ENCODE peak calls at places on chromosome 11, in seven cellular contexts. Y, E, R, Q, C, F and M are unnamed samples.

GRCh38 chr11:94568717-94569116 is 1.5 kb downstream of the PIWIL4 start:
- DNase-seq in F (no peak), C (no peak), R (no peak), Q (no peak), Y (no peak), E (no peak), M (no peak)

GRCh38 chr11:119910056-119910455 is 181.1 kb upstream of the NECTIN1 start:
- DNase-seq in F (no peak), Q (no peak), E (no peak), Y (no peak), R (no peak), C (peak), M (no peak)

GRCh38 chr11:44568706-44569473 is 3.4 kb downstream of the CD82 start:
- DNase-seq in C (peak), Y (peak), E (no peak), Q (peak), F (peak), R (peak), M (peak)

GRCh38 chr11:64864473-64865285 is 13.7 kb downstream of the EHD1 start:
- DNase-seq in C (peak), F (peak), E (no peak), Y (no peak), Q (peak), R (no peak), M (peak)

GRCh38 chr11:69437876-69438205 is 43.6 kb upstream of the LINC01488 start:
- DNase-seq in Y (no peak), E (no peak), F (no peak), C (no peak), Q (no peak), R (no peak), M (no peak)

GRCh38 chr11:112637046-112637445 is 324.2 kb upstream of the NCAM1 start:
- DNase-seq in E (no peak), C (no peak), Y (no peak), F (no peak), R (no peak), Q (no peak), M (no peak)

GRCh38 chr11:65478411-65479183 is 20.2 kb upstream of the MALAT1 start:
- DNase-seq in F (peak), R (no peak), Q (peak), E (no peak), Y (no peak), C (peak), M (peak)

GRCh38 chr11:117095301-117096139 is 2.7 kb downstream of the SIK3 start:
- DNase-seq in R (no peak), Y (peak), Q (no peak), F (no peak), C (no peak), E (peak), M (peak)

GRCh38 chr11:96313163-96313562 is 29.8 kb downstream of the MAML2 start:
- DNase-seq in Q (no peak), Y (no peak), E (no peak), C (no peak), F (no peak), R (no peak), M (no peak)

GRCh38 chr11:110156503-110156902 is 63.3 kb downstream of the ZC3H12C start:
- DNase-seq in E (no peak), C (no peak), F (no peak), R (no peak), Q (no peak), Y (peak), M (no peak)
- H3K4me3 ChIP-seq in E (no peak), C (no peak), F (no peak), R (no peak), Q (no peak), Y (no peak), M (no peak)

DNA sequence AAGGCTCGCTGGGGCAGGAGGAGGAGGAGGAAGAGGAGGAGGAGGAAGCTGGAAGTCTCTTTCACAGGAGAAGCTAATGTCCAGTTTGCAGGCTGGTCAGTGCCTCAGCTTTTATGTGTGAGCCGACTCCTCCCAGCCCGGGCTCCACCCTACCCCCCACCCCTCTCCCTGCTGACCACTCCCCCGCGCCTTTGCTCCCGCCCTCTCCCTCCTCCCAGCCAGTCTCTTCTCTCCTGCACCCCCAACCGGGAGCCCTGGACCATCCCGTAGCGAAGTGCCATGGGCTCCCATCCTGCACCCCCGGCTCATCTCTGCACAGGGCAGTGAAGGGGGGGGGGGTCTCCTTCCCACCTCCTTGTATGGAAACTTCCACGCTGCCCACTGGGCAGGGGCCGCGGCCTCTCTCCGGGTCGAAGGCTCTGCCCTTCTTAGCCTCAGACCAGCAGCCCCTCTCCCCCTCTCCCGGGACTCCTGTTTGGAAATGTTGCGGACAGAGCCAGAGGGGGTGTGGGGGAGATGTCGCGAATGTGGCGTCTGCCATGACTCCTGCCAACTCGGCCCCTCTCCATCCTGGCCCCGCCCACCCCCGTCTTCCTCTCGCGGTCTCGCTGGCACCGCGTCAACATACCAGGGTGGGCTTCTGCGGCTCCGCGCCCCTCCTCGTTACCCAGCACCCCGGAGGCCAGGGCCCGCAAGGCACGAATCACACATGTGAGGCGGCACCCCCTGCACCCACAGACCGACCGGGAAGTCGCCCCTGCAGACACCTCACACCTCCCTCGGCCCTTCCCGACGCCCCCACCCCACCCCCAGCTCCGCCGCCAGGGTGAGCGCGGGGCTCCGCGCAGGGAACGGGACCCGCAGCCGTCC is 1.8 kb downstream of the IGF2 start:
- DNase-seq in R (no peak), F (peak), E (peak), Y (peak), Q (no peak), C (peak), M (peak)
- H3K4me3 ChIP-seq in R (no peak), F (no peak), E (no peak), Y (peak), Q (peak), C (no peak), M (peak)

GRCh38 chr11:121113611-121114010 is 12.6 kb downstream of the TECTA start:
- DNase-seq in F (no peak), R (no peak), C (no peak), Y (no peak), E (no peak), Q (no peak), M (no peak)

GRCh38 chr11:121109916-121110656 is 9.0 kb downstream of the TECTA start:
- DNase-seq in Q (no peak), Y (no peak), E (peak), F (no peak), C (no peak), R (no peak), M (no peak)

GRCh38 chr11:121108413-121108812 is 7.4 kb downstream of the TECTA start:
- DNase-seq in Q (no peak), F (no peak), R (no peak), E (no peak), Y (no peak), C (no peak), M (no peak)

GRCh38 chr11:121112498-121113455 is 11.7 kb downstream of the TECTA start:
- DNase-seq in F (peak), R (peak), C (peak), Y (peak), E (peak), Q (peak), M (peak)

GRCh38 chr11:121111053-121111724 is 10.1 kb downstream of the TECTA start:
- DNase-seq in F (no peak), Q (no peak), C (no peak), R (no peak), E (no peak), Y (no peak), M (no peak)
- H3K4me3 ChIP-seq in F (no peak), Q (no peak), C (no peak), R (no peak), E (no peak), Y (no peak), M (no peak)

GRCh38 chr11:118604566-118604965 is 2.8 kb upstream of the PHLDB1 start:
- DNase-seq in Q (no peak), E (no peak), C (no peak), Y (no peak), F (no peak), R (no peak), M (no peak)

GRCh38 chr11:118607401-118608267 is at the start of gene PHLDB1:
- DNase-seq in E (peak), C (peak), Y (peak), Q (peak), F (peak), R (no peak), M (peak)

GRCh38 chr11:118605116-118605867 is 2.1 kb upstream of the PHLDB1 start:
- DNase-seq in F (peak), Q (peak), Y (no peak), E (peak), C (peak), R (no peak), M (peak)

GRCh38 chr11:118606844-118607228 is 579 bp upstream of the PHLDB1 start:
- DNase-seq in E (no peak), F (no peak), Q (no peak), C (no peak), R (no peak), Y (no peak), M (no peak)

DNA sequence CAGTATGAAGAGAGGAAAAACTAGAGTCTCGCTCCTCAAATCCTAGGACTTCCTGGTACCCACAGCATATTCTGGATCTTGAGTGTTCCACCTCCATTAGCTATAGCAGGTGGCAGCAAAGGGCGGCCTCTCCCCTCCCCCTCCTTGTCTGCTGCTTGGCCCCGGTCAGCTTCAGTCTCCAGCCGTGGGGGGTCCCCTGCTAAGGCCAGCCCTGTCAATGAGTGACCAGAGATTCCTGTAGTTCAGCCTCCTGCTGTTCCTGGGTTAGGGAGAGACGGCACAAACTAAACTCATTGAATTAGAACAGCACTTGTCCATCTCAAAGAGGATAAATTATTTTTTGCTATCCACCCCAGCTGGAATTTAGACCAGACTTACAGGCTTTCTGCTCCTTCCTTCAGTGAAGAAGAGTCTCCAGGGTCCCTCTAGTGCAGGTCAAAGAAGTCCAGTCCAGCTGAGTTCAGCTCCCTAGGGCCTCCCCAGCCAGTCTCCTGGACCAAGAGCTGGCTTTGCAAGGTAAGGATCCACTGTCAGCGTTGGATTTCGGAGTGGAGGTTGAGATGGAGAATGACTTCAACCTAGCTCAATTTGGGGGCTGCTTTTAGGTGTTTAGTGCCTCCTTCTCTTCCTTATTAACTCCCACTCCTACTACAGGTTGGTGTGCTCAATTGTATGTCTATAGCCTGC is 1.1 kb upstream of the PHLDB1 start:
- DNase-seq in Q (peak), C (no peak), Y (no peak), R (no peak), F (no peak), E (peak), M (no peak)
- H3K4me3 ChIP-seq in Q (no peak), C (no peak), Y (no peak), R (no peak), F (no peak), E (no peak), M (no peak)

GRCh38 chr11:12066799-12067508 is 43.4 kb upstream of the MICAL2 start:
- DNase-seq in C (peak), F (no peak), Y (peak), R (peak), E (peak), Q (peak), M (peak)

GRCh38 chr11:12066056-12066798 is 44.2 kb upstream of the MICAL2 start:
- DNase-seq in C (peak), Q (peak), F (peak), Y (peak), E (peak), R (peak), M (peak)

GRCh38 chr11:12070446-12071267 is 39.7 kb upstream of the MICAL2 start:
- DNase-seq in Q (peak), E (no peak), R (no peak), Y (no peak), C (peak), F (peak), M (peak)

GRCh38 chr11:12071574-12071973 is 38.8 kb upstream of the MICAL2 start:
- DNase-seq in Y (no peak), F (no peak), Q (no peak), C (no peak), R (no peak), E (no peak), M (no peak)

DNA sequence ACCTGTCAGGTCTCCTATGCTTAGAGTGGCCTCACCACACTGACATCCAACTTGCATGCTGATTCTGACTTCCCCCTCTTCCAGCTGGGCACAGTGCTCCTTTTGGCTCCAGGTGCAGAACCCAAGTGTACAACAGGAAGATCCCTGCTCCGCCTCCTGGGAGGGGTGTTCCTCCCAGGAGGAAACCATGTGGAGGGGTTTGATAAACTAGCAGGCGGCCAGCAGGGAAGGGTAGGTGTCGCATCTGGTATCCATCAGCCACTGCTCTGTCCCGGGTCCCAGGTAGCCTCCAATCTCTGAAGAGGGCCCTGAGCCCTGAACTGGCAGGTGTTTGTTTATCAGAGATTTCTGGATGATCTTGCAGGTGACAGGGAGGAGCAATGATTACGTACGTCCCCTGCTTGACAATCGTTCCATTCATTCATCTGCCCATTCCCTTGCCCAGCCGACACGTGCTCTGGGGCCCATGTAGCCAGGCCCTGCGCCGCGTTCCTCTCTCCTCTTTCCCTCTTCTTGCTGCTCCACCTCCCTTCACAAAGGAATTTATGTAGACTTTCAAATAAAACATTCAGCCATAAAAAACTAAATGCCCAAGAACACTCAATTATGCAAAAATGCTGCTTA is 41.2 kb upstream of the MICAL2 start:
- DNase-seq in E (peak), F (peak), Y (no peak), R (no peak), Q (peak), C (no peak), M (no peak)
- H3K4me3 ChIP-seq in E (no peak), F (no peak), Y (no peak), R (no peak), Q (no peak), C (no peak), M (no peak)

GRCh38 chr11:33128739-33129138 is 32.5 kb downstream of the CSTF3 start:
- DNase-seq in C (no peak), Q (no peak), R (no peak), E (no peak), Y (peak), F (no peak), M (no peak)
- H3K4me3 ChIP-seq in C (no peak), Q (no peak), R (no peak), E (no peak), Y (no peak), F (no peak), M (no peak)

DNA sequence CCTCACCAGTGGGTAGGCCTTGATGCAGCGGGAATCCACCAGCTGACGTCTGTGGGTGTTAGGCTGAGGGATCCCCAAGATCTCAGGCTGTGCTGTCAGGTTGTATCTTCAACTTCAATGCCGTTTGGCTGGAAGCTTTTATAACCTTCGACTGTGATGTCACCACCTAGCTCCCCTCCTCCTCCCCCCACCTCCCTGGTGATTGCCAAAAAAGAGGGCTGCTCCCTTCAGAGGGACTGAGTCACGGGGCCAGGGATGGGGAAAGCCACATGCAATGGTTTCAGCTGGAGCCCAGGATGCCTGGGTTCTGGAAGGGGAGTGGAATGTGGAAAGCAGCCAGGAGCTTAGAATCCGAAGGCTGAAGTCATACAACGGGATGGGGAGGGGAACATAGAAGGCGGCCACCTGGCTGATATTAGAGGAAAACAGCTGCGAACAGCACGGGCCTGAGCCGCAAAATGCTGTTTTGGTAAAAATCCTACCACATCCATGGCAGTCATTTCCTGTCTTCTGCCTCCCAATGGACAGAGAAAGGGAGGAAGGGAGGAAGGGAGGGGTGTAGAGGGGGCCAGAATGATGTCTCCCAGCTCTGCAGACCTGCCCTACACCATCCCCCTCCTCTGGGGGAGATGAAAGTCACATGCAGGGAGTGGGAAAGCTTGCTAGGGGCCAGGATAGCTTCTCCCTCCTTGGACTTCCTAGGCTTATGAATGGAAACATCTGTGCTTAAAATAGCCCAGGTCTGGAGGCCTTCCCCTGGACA is at the start of gene LRRN4CL:
- DNase-seq in F (peak), C (peak), E (no peak), R (no peak), Q (peak), Y (no peak), M (peak)
- H3K4me3 ChIP-seq in F (no peak), C (no peak), E (no peak), R (no peak), Q (peak), Y (no peak), M (no peak)